ENCODE peak calls at places on chromosomes 16 and 17, in seven cellular contexts. I, J, E, M, H, A and K are unnamed samples.

GRCh38 chr17:81961087-81961514 is at the start of gene NOTUM:
- DNase-seq in M (peak; percentile 67), E (no peak), H (no peak), A (peak; percentile 47), I (peak; percentile 29), J (peak; percentile 35), K (peak; percentile 65)

GRCh38 chr17:31373150-31374082 is 18.1 kb upstream of the RAB11FIP4 start:
- DNase-seq in M (peak; percentile 77), H (no peak), A (no peak), I (peak; percentile 50), J (peak; percentile 62), E (no peak), K (no peak)

GRCh38 chr17:60421273-60422161 is 772 bp upstream of the CHCT1 start:
- DNase-seq in J (no peak), A (peak; percentile 70), E (peak; percentile 55), M (peak; percentile 82), H (peak; percentile 69), I (peak; percentile 45), K (peak; percentile 77)

GRCh38 chr16:67110136-67110847 is 551 bp downstream of the PHAF1 start:
- DNase-seq in I (no peak), A (no peak), H (no peak), J (no peak), E (no peak), M (no peak), K (no peak)

GRCh38 chr17:68939195-68939594 is 16.0 kb downstream of the ABCA8 start:
- DNase-seq in A (no peak), J (no peak), M (no peak), I (no peak), H (no peak), E (no peak), K (no peak)

GRCh38 chr17:10744509-10745000 is 14.7 kb upstream of the TMEM220 start:
- DNase-seq in M (no peak), A (no peak), H (no peak), I (no peak), E (no peak), J (no peak), K (no peak)

GRCh38 chr17:57699751-57700186 is 45.3 kb downstream of the CCDC182 start:
- DNase-seq in E (no peak), J (no peak), H (no peak), I (no peak), A (no peak), M (no peak), K (no peak)

GRCh38 chr17:16472539-16472938 is 19.5 kb downstream of the LRRC75A start:
- DNase-seq in H (no peak), I (no peak), A (no peak), J (no peak), M (no peak), E (no peak), K (no peak)

GRCh38 chr16:50371936-50372595 is 3.3 kb upstream of the BRD7 start:
- DNase-seq in J (no peak), H (no peak), M (peak; percentile 27), E (no peak), I (no peak), A (no peak), K (no peak)

GRCh38 chr16:20614201-20615141 is 38.3 kb upstream of the ACSM2B start:
- DNase-seq in E (no peak), I (no peak), J (no peak), H (peak; percentile 52), A (peak; percentile 67), M (no peak), K (no peak)

GRCh38 chr16:87041732-87042131 is 275.5 kb downstream of the C16orf95 start:
- DNase-seq in E (no peak), I (no peak), J (no peak), H (no peak), A (no peak), M (no peak), K (no peak)

GRCh38 chr17:42288985-42289862 is 926 bp downstream of the STAT5A start:
- DNase-seq in H (peak; percentile 46), M (no peak), A (peak; percentile 76), I (no peak), J (no peak), E (peak; percentile 52), K (no peak)

GRCh38 chr17:38358586-38359513 is 7.2 kb downstream of the SOCS7 start:
- DNase-seq in M (peak; percentile 20), E (no peak), I (peak; percentile 40), H (no peak), J (no peak), A (no peak), K (no peak)

GRCh38 chr16:17469011-17469741 is 1.6 kb downstream of the XYLT1 start:
- DNase-seq in E (no peak), I (peak; percentile 78), J (no peak), H (no peak), M (peak; percentile 80), A (no peak), K (no peak)

GRCh38 chr16:66927918-66928649 is 2.7 kb upstream of the RRAD start:
- DNase-seq in E (no peak), J (no peak), A (no peak), H (no peak), I (peak; percentile 21), M (no peak), K (peak; percentile 70)

GRCh38 chr16:68097895-68098294 is 12.7 kb downstream of the NFATC3 start:
- DNase-seq in A (no peak), I (no peak), E (no peak), M (no peak), H (no peak), J (no peak), K (no peak)

GRCh38 chr17:75457047-75457654 is 716 bp downstream of the TMEM94 start:
- DNase-seq in E (peak; percentile 5), M (peak; percentile 71), H (peak; percentile 16), A (no peak), J (peak; percentile 52), I (peak; percentile 69), K (peak; percentile 68)

GRCh38 chr17:13350466-13350865 is 251.3 kb downstream of the HS3ST3A1 start:
- DNase-seq in H (no peak), I (no peak), J (no peak), M (no peak), A (no peak), E (no peak), K (no peak)

GRCh38 chr17:64778367-64779290 is 116.5 kb upstream of the SMURF2 start:
- DNase-seq in M (no peak), I (peak; percentile 13), H (peak; percentile 38), A (peak; percentile 57), J (peak; percentile 40), E (peak; percentile 21), K (no peak)

GRCh38 chr17:43013296-43013695 is 6.7 kb downstream of the IFI35 start:
- DNase-seq in M (no peak), H (no peak), A (no peak), J (no peak), I (no peak), E (no peak), K (no peak)

GRCh38 chr17:67413399-67413798 is 36.3 kb downstream of the PITPNC1 start:
- DNase-seq in A (no peak), H (no peak), I (no peak), E (no peak), J (no peak), M (no peak), K (no peak)

GRCh38 chr17:4944554-4945175 is 3.7 kb downstream of the PFN1 start:
- DNase-seq in A (no peak), J (no peak), M (no peak), I (no peak), H (no peak), E (no peak), K (no peak)

GRCh38 chr17:4946312-4946976 is 1.9 kb downstream of the PFN1 start:
- DNase-seq in E (no peak), H (no peak), M (no peak), I (no peak), A (no peak), J (no peak), K (no peak)

GRCh38 chr17:4945944-4946280 is 2.4 kb downstream of the PFN1 start:
- DNase-seq in J (no peak), E (no peak), I (no peak), M (peak; percentile 26), A (no peak), H (no peak), K (no peak)

GRCh38 chr17:4944163-4944553 is 4.1 kb downstream of the RNF167 start:
- DNase-seq in H (no peak), A (no peak), I (no peak), M (no peak), E (peak; percentile 50), J (no peak), K (no peak)

GRCh38 chr17:4945176-4945943 is 3.0 kb downstream of the PFN1 start:
- DNase-seq in A (peak; percentile 78), I (peak; percentile 90), H (peak; percentile 66), E (peak; percentile 70), J (peak; percentile 93), M (peak; percentile 92), K (peak; percentile 91)
- H3K4me3 ChIP-seq in A (no peak overlapping the region), I (peak overlapping the region; percentile 97), H (no peak overlapping the region), E (peak overlapping the region; percentile 51), J (peak overlapping the region; percentile 90), M (peak overlapping the region; percentile 98), K (peak overlapping the region; percentile 89)

GRCh38 chr16:8908779-8909468 is 26.8 kb downstream of the LITAFD start:
- DNase-seq in M (no peak), H (no peak), J (peak; percentile 7), A (no peak), I (no peak), E (no peak), K (no peak)

GRCh38 chr16:8916541-8917225 is 34.5 kb downstream of the LITAFD start:
- DNase-seq in E (no peak), J (no peak), M (no peak), H (no peak), A (no peak), I (no peak), K (no peak)

GRCh38 chr16:8912793-8913192 is 30.6 kb downstream of the LITAFD start:
- DNase-seq in I (no peak), E (no peak), H (no peak), M (no peak), A (no peak), J (no peak), K (no peak)

GRCh38 chr16:8915722-8916321 is 33.7 kb downstream of the LITAFD start:
- DNase-seq in H (no peak), E (no peak), I (no peak), J (no peak), M (no peak), A (no peak), K (no peak)

GRCh38 chr16:8914098-8914497 is 31.9 kb downstream of the LITAFD start:
- DNase-seq in E (no peak), J (no peak), I (no peak), A (no peak), H (no peak), M (no peak), K (no peak)
- H3K36me3 ChIP-seq in E (peaks cover 76% of the 10 kb centered on the region), J (peaks cover 40% of the 10 kb centered on the region), I (peaks cover 15% of the 10 kb centered on the region), A (peaks cover 3% of the 10 kb centered on the region), H (peaks cover 10% of the 10 kb centered on the region), M (peaks cover 89% of the 10 kb centered on the region), K (peaks cover 79% of the 10 kb centered on the region)

DNA sequence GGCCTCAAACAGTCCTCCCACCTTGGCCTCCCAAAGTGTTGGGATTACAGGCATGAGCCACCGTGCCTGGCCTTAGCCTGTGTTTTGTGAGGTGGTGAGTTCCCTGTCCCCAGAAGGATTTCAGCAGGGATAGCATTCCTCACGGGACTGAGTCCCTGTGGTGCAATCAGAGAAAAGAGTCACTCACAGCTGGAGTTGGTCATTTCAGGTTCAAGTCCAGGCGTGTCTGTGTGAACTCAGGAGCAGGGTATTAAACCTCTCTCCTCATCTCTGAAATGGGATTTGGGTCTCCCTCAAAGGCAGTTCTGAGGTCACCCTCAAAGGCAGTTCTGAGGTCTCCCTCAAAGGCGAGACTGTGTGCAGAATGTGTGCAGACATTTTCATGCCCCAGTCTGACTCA is 28.6 kb downstream of the NPTX1 start:
- DNase-seq in J (no peak), M (no peak), E (no peak), H (no peak), A (no peak), I (no peak), K (no peak)
- H3K9me3 ChIP-seq in J (no peaks in the 10 kb centered on the region), M (no peaks in the 10 kb centered on the region), E (no peaks in the 10 kb centered on the region), H (no peaks in the 10 kb centered on the region), A (no peaks in the 10 kb centered on the region), I (no peaks in the 10 kb centered on the region), K (no peaks in the 10 kb centered on the region)

GRCh38 chr17:50420419-50421112 is 5.5 kb upstream of the ACSF2 start:
- DNase-seq in I (no peak), J (no peak), M (peak; percentile 36), H (no peak), A (no peak), E (no peak), K (no peak)
- H3K4me3 ChIP-seq in I (no peak overlapping the region), J (no peak overlapping the region), M (peak overlapping the region; percentile 80), H (no peak overlapping the region), A (no peak overlapping the region), E (peak overlapping the region; percentile 20), K (no peak overlapping the region)